ENCODE peak calls at places on chromosomes 2 and 18, in seven cellular contexts. One of them, this sample, is unnamed.

GRCh38 chr18:57141208-57142129 is 5.4 kb upstream of the BOD1L2 start:
- DNase-seq in stomach: peak; percentile 78
- DNase-seq in WTC11: no peak
- DNase-seq in brain microvascular endothelial cell: no peak
- DNase-seq in mucosa of descending colon: peak; percentile 77
- DNase-seq in lower lobe of right lung: peak; percentile 56
- DNase-seq in upper lobe of right lung: peak; percentile 73
- DNase-seq in this sample: no peak

GRCh38 chr2:167928434-167928833 is 319.0 kb downstream of the STK39 start:
- DNase-seq in lower lobe of right lung: no peak
- DNase-seq in WTC11: no peak
- DNase-seq in brain microvascular endothelial cell: no peak
- DNase-seq in upper lobe of right lung: no peak
- DNase-seq in stomach: no peak
- DNase-seq in mucosa of descending colon: no peak
- DNase-seq in this sample: no peak

GRCh38 chr18:67318651-67319050 is 197.9 kb downstream of the DSEL start:
- DNase-seq in brain microvascular endothelial cell: peak; percentile 39
- DNase-seq in WTC11: no peak
- DNase-seq in upper lobe of right lung: no peak
- DNase-seq in mucosa of descending colon: no peak
- DNase-seq in stomach: no peak
- DNase-seq in lower lobe of right lung: no peak
- DNase-seq in this sample: no peak

GRCh38 chr2:201696151-201696659 is 2.2 kb downstream of the MPP4 start:
- DNase-seq in brain microvascular endothelial cell: peak; percentile 82
- DNase-seq in lower lobe of right lung: no peak
- DNase-seq in WTC11: no peak
- DNase-seq in upper lobe of right lung: no peak
- DNase-seq in mucosa of descending colon: no peak
- DNase-seq in stomach: no peak
- DNase-seq in this sample: no peak

GRCh38 chr18:23588836-23589560 is 2.7 kb upstream of the NPC1 start:
- DNase-seq in WTC11: no peak
- DNase-seq in stomach: no peak
- DNase-seq in upper lobe of right lung: no peak
- DNase-seq in mucosa of descending colon: no peak
- DNase-seq in lower lobe of right lung: no peak
- DNase-seq in brain microvascular endothelial cell: no peak
- DNase-seq in this sample: no peak

GRCh38 chr2:236988216-236988615 is 97.5 kb upstream of the COPS8 start:
- DNase-seq in mucosa of descending colon: no peak
- DNase-seq in brain microvascular endothelial cell: no peak
- DNase-seq in WTC11: no peak
- DNase-seq in stomach: no peak
- DNase-seq in upper lobe of right lung: no peak
- DNase-seq in lower lobe of right lung: no peak
- DNase-seq in this sample: no peak

GRCh38 chr2:101188683-101189405 is 37.7 kb upstream of the TBC1D8 start:
- DNase-seq in brain microvascular endothelial cell: peak; percentile 20
- DNase-seq in mucosa of descending colon: no peak
- DNase-seq in lower lobe of right lung: no peak
- DNase-seq in upper lobe of right lung: no peak
- DNase-seq in stomach: peak; percentile 30
- DNase-seq in WTC11: peak; percentile 71
- DNase-seq in this sample: no peak

GRCh38 chr2:96832401-96832750 is 11.4 kb downstream of the ANKRD23 start:
- DNase-seq in lower lobe of right lung: no peak
- DNase-seq in stomach: no peak
- DNase-seq in WTC11: no peak
- DNase-seq in upper lobe of right lung: no peak
- DNase-seq in brain microvascular endothelial cell: no peak
- DNase-seq in mucosa of descending colon: no peak
- DNase-seq in this sample: no peak

GRCh38 chr18:78420116-78420515 is 559.5 kb upstream of the SALL3 start:
- DNase-seq in WTC11: no peak
- DNase-seq in lower lobe of right lung: no peak
- DNase-seq in mucosa of descending colon: no peak
- DNase-seq in upper lobe of right lung: no peak
- DNase-seq in brain microvascular endothelial cell: no peak
- DNase-seq in stomach: no peak
- DNase-seq in this sample: no peak

GRCh38 chr2:240195316-240195861 is 54.9 kb upstream of the OTOS start:
- DNase-seq in brain microvascular endothelial cell: no peak
- DNase-seq in WTC11: no peak
- DNase-seq in stomach: no peak
- DNase-seq in lower lobe of right lung: no peak
- DNase-seq in mucosa of descending colon: no peak
- DNase-seq in upper lobe of right lung: peak; percentile 40
- DNase-seq in this sample: peak; percentile 59

GRCh38 chr2:216691210-216691741 is 4.1 kb downstream of the IGFBP5 start:
- DNase-seq in brain microvascular endothelial cell: peak; percentile 79
- DNase-seq in stomach: peak; percentile 75
- DNase-seq in WTC11: peak; percentile 57
- DNase-seq in upper lobe of right lung: peak; percentile 75
- DNase-seq in lower lobe of right lung: peak; percentile 72
- DNase-seq in mucosa of descending colon: no peak
- DNase-seq in this sample: no peak

GRCh38 chr18:26429535-26429934 is 118.8 kb downstream of the KCTD1 start:
- DNase-seq in stomach: no peak
- DNase-seq in lower lobe of right lung: no peak
- DNase-seq in WTC11: no peak
- DNase-seq in mucosa of descending colon: no peak
- DNase-seq in upper lobe of right lung: no peak
- DNase-seq in brain microvascular endothelial cell: peak; percentile 89
- DNase-seq in this sample: no peak

DNA sequence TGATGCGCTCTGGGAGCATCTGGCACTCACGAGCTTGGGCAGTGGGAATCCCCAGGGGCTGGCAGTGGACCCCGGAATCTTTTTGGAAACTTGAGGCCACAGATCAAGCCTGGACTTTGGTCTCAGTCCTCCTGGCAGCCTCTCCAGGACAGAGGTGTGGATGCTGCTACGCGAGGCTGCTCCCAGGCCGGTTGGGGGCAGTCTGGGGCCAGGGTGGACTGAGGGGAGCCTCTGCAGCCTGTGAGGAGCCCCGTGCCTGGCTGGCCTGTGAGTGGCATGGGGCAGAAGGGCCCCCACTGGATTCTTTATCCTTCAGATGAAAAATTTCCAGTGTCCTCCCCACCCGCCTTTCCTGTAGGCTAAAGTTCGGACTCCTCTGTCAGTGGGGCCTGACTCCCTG is 12.7 kb upstream of the DES start:
- DNase-seq in WTC11: peak; percentile 63
- DNase-seq in brain microvascular endothelial cell: no peak
- DNase-seq in mucosa of descending colon: no peak
- DNase-seq in upper lobe of right lung: no peak
- DNase-seq in stomach: no peak
- DNase-seq in lower lobe of right lung: no peak
- DNase-seq in this sample: peak; percentile 49
- TF ChIP-seq CTCF in WTC11: no peak
- TF ChIP-seq CTCF in brain microvascular endothelial cell: peak; percentile 36
- TF ChIP-seq CTCF in mucosa of descending colon: no peak
- TF ChIP-seq CTCF in upper lobe of right lung: no peak
- TF ChIP-seq CTCF in stomach: no peak
- TF ChIP-seq CTCF in lower lobe of right lung: no peak
- TF ChIP-seq CTCF in this sample: peak; percentile 37

DNA sequence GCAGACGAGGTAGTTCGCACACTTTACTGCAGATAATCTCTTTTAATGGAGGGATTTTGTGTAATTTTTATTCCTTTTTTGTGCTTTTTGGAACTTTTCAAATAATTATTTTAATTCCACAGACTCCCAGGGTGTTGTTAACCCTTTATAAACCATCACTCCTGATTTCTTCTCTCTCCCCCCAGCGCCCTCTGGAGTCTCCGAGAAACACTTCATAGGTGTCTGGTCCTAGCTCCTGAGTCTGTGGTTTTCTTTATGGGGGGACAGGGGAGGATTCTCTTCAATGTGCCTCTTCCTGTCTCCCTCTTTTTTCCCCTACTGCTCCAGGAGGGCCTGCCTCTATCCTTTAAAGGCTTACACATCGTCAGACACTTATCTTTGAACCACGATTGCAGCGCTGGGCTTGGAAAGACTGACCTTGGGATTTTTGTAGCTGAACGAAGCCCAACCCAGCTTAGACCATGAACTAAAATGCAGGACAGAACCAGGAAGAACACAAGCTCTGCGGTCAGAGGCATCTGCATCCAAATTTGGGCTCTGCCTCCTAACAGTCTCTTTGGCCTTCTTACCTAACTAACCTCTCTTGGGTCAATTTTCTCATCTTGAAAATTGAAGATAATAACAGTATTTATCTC is 7.1 kb upstream of the PKDCC start:
- DNase-seq in lower lobe of right lung: no peak
- DNase-seq in brain microvascular endothelial cell: no peak
- DNase-seq in stomach: no peak
- DNase-seq in WTC11: no peak
- DNase-seq in upper lobe of right lung: no peak
- DNase-seq in mucosa of descending colon: no peak
- DNase-seq in this sample: no peak
- TF ChIP-seq CTCF in lower lobe of right lung: no peak
- TF ChIP-seq CTCF in brain microvascular endothelial cell: peak; percentile 46
- TF ChIP-seq CTCF in stomach: no peak
- TF ChIP-seq CTCF in WTC11: no peak
- TF ChIP-seq CTCF in upper lobe of right lung: no peak
- TF ChIP-seq CTCF in mucosa of descending colon: no peak
- TF ChIP-seq CTCF in this sample: peak; percentile 47

GRCh38 chr2:191038241-191038725 is 24.3 kb upstream of the STAT1 start:
- DNase-seq in stomach: no peak
- DNase-seq in mucosa of descending colon: no peak
- DNase-seq in upper lobe of right lung: no peak
- DNase-seq in brain microvascular endothelial cell: peak; percentile 39
- DNase-seq in lower lobe of right lung: no peak
- DNase-seq in WTC11: no peak
- DNase-seq in this sample: no peak

GRCh38 chr2:191039616-191040015 is 25.6 kb upstream of the STAT1 start:
- DNase-seq in upper lobe of right lung: no peak
- DNase-seq in lower lobe of right lung: no peak
- DNase-seq in brain microvascular endothelial cell: no peak
- DNase-seq in WTC11: no peak
- DNase-seq in stomach: no peak
- DNase-seq in mucosa of descending colon: no peak
- DNase-seq in this sample: no peak

GRCh38 chr2:191038741-191039140 is 24.8 kb upstream of the STAT1 start:
- DNase-seq in mucosa of descending colon: no peak
- DNase-seq in brain microvascular endothelial cell: peak; percentile 30
- DNase-seq in lower lobe of right lung: no peak
- DNase-seq in stomach: no peak
- DNase-seq in WTC11: no peak
- DNase-seq in upper lobe of right lung: no peak
- DNase-seq in this sample: no peak

GRCh38 chr2:191037351-191037750 is 23.4 kb upstream of the STAT1 start:
- DNase-seq in upper lobe of right lung: no peak
- DNase-seq in stomach: no peak
- DNase-seq in WTC11: no peak
- DNase-seq in brain microvascular endothelial cell: no peak
- DNase-seq in lower lobe of right lung: no peak
- DNase-seq in mucosa of descending colon: no peak
- DNase-seq in this sample: no peak

DNA sequence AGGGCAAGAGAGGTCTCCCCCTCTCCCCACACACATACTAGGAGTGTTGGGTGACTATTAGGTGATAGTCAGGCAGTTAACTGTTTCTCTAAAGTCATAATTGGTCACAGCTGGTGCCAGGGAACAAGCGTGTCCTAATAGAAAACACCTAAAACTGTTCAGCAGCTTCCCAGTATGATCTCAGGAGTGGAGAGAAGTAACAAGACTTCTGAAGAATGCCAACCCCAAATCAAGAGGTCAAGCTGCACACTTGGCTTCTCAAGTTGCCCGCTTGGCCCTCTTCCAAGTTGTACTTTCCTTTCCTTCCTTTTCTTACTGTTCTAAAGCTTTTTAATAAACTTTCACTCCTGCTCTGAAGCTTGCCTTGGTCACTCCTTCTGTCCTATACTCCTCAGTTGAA is 22.4 kb upstream of the STAT1 start:
- DNase-seq in mucosa of descending colon: no peak
- DNase-seq in WTC11: no peak
- DNase-seq in stomach: no peak
- DNase-seq in brain microvascular endothelial cell: no peak
- DNase-seq in lower lobe of right lung: no peak
- DNase-seq in upper lobe of right lung: no peak
- DNase-seq in this sample: no peak
- TF ChIP-seq CTCF in mucosa of descending colon: no peak
- TF ChIP-seq CTCF in WTC11: no peak
- TF ChIP-seq CTCF in stomach: no peak
- TF ChIP-seq CTCF in brain microvascular endothelial cell: no peak
- TF ChIP-seq CTCF in lower lobe of right lung: no peak
- TF ChIP-seq CTCF in upper lobe of right lung: no peak
- TF ChIP-seq CTCF in this sample: no peak

GRCh38 chr2:43894743-43895142 is 56.0 kb downstream of the ABCG8 start:
- DNase-seq in upper lobe of right lung: no peak
- DNase-seq in WTC11: no peak
- DNase-seq in brain microvascular endothelial cell: no peak
- DNase-seq in mucosa of descending colon: no peak
- DNase-seq in lower lobe of right lung: no peak
- DNase-seq in stomach: no peak
- DNase-seq in this sample: no peak

GRCh38 chr2:43899589-43899988 is 60.8 kb downstream of the ABCG8 start:
- DNase-seq in lower lobe of right lung: no peak
- DNase-seq in brain microvascular endothelial cell: no peak
- DNase-seq in mucosa of descending colon: no peak
- DNase-seq in stomach: no peak
- DNase-seq in WTC11: no peak
- DNase-seq in upper lobe of right lung: no peak
- DNase-seq in this sample: no peak

GRCh38 chr2:43897492-43897891 is 58.7 kb downstream of the ABCG8 start:
- DNase-seq in stomach: no peak
- DNase-seq in lower lobe of right lung: no peak
- DNase-seq in upper lobe of right lung: no peak
- DNase-seq in brain microvascular endothelial cell: no peak
- DNase-seq in mucosa of descending colon: no peak
- DNase-seq in WTC11: no peak
- DNase-seq in this sample: no peak

GRCh38 chr2:43898958-43899346 is 60.2 kb downstream of the ABCG8 start:
- DNase-seq in mucosa of descending colon: no peak
- DNase-seq in lower lobe of right lung: no peak
- DNase-seq in upper lobe of right lung: no peak
- DNase-seq in brain microvascular endothelial cell: peak; percentile 5
- DNase-seq in WTC11: no peak
- DNase-seq in stomach: no peak
- DNase-seq in this sample: no peak

DNA sequence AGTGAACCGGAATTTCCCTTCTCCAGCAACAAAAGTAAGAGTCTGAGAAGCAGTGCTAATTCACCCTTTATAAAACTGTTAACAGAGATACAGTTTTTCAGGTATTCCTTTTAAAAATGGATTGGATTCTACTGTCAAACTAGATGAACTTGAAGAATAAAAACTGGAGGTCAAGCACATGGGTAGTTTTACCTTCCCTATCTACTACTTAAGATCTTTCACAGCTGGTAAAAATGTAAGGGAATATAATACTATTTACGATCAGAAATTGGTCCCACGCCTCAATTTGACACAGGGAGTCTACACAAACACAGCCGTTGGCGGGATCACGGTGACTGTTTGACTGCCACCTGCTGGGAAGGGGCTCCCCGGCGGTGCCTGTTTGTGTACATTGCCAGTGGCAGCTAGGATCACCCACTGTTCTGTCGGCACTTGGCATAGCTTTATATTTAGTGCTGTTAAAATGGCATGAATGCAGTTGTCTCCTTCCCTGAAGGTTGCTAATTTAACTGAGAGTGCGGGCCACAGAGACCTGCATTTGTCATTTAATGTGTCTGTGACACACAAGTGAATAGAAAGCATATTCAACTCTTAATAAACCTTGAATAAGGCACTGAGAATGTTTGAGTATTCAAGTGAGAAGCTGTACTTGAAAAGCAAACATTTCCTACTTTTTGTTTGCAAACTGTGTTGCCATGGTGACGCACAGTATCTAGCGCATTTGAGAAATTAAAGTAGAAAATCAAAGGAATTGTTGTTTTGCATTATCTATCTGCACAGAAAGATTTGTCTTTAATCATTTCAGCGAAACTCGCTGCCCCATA is 59.6 kb downstream of the ABCG8 start:
- DNase-seq in brain microvascular endothelial cell: peak; percentile 55
- DNase-seq in mucosa of descending colon: no peak
- DNase-seq in upper lobe of right lung: peak; percentile 72
- DNase-seq in WTC11: peak; percentile 38
- DNase-seq in lower lobe of right lung: peak; percentile 66
- DNase-seq in stomach: peak; percentile 75
- DNase-seq in this sample: no peak
- TF ChIP-seq CTCF in brain microvascular endothelial cell: peak; percentile 55
- TF ChIP-seq CTCF in mucosa of descending colon: no peak
- TF ChIP-seq CTCF in upper lobe of right lung: peak; percentile 48
- TF ChIP-seq CTCF in WTC11: no peak
- TF ChIP-seq CTCF in lower lobe of right lung: peak; percentile 46
- TF ChIP-seq CTCF in stomach: no peak
- TF ChIP-seq CTCF in this sample: peak; percentile 75